ENCODE peak calls at places on chromosome 4, in five cellular contexts. J is cardiac muscle cell, N is NCI-H1417, H is fibroblast of mammary gland, B is activated T-helper 1 cell treated with Interleukin-2 at 50 U/mL for 16 hours. T is an unnamed sample.

GRCh38 chr4:145808021-145808650 is 128.2 kb downstream of the C4orf51 start:
- DNase-seq in J (peak; percentile 89), N (peak; percentile 4), H (peak; percentile 96), B (no peak), T (peak; percentile 89)

GRCh38 chr4:4384837-4385236 is 2.1 kb upstream of the NSG1 start:
- DNase-seq in J (peak; percentile 40), N (peak; percentile 18), H (peak; percentile 26), B (no peak), T (peak; percentile 35)

GRCh38 chr4:30717208-30718020 is 2.8 kb upstream of the PCDH7 start:
- DNase-seq in J (peak; percentile 72), N (peak; percentile 69), H (peak; percentile 66), B (no peak), T (peak; percentile 54)

GRCh38 chr4:8588196-8588470 is 4.4 kb upstream of the CPZ start:
- DNase-seq in J (no peak), N (no peak), H (no peak), B (no peak), T (no peak)

GRCh38 chr4:34422472-34422871 is 1821.8 kb downstream of the ARAP2 start:
- DNase-seq in J (peak; percentile 65), N (peak; percentile 62), H (peak; percentile 46), B (no peak), T (peak; percentile 12)

GRCh38 chr4:10926025-10926424 is 241.5 kb upstream of the CLNK start:
- DNase-seq in J (peak; percentile 18), N (peak; percentile 6), H (peak; percentile 48), B (no peak), T (no peak)

GRCh38 chr4:32560306-32560705 is 1840.1 kb downstream of the PCDH7 start:
- DNase-seq in J (peak; percentile 77), N (peak; percentile 9), H (peak; percentile 72), B (no peak), T (peak; percentile 0)

GRCh38 chr4:54784188-54784671 is 126.5 kb downstream of the KIT start:
- DNase-seq in J (peak; percentile 94), N (no peak), H (peak; percentile 89), B (no peak), T (peak; percentile 88)

GRCh38 chr4:143404555-143404954 is 67.9 kb downstream of the GAB1 start:
- DNase-seq in J (no peak), N (no peak), H (no peak), B (no peak), T (no peak)

GRCh38 chr4:109947457-109947856 is 34.8 kb downstream of the EGF start:
- DNase-seq in J (no peak), N (no peak), H (peak; percentile 26), B (no peak), T (no peak)

GRCh38 chr4:120769227-120769626 is 153.3 kb downstream of the PRDM5 start:
- DNase-seq in J (peak; percentile 82), N (no peak), H (peak; percentile 75), B (no peak), T (peak; percentile 91)

GRCh38 chr4:181162266-181163063 is 1080.7 kb upstream of the TENM3 start:
- DNase-seq in J (no peak), N (no peak), H (no peak), B (no peak), T (no peak)

GRCh38 chr4:126827669-126828068 is 805.1 kb upstream of the INTU start:
- DNase-seq in J (no peak), N (no peak), H (no peak), B (no peak), T (no peak)

GRCh38 chr4:4415107-4415805 is 28.4 kb downstream of the NSG1 start:
- DNase-seq in J (no peak), N (no peak), H (no peak), B (no peak), T (no peak)

GRCh38 chr4:140150636-140150885 is 3.4 kb downstream of the MAML3 start:
- DNase-seq in J (no peak), N (no peak), H (no peak), B (peak; percentile 47), T (no peak)

GRCh38 chr4:164012396-164013027 is 518.0 kb downstream of the TMA16 start:
- DNase-seq in J (no peak), N (peak; percentile 80), H (peak; percentile 34), B (no peak), T (no peak)

GRCh38 chr4:87901426-87901825 is 68.7 kb downstream of the MEPE start:
- DNase-seq in J (peak; percentile 8), N (no peak), H (peak; percentile 44), B (no peak), T (peak; percentile 14)

GRCh38 chr4:27366424-27366823 is 505.8 kb downstream of the STIM2 start:
- DNase-seq in J (peak; percentile 65), N (no peak), H (peak; percentile 87), B (no peak), T (peak; percentile 13)

GRCh38 chr4:107034982-107035710 is 967 bp downstream of the DKK2 start:
- DNase-seq in J (peak; percentile 29), N (peak; percentile 4), H (peak; percentile 27), B (no peak), T (peak; percentile 23)

GRCh38 chr4:39565925-39566630 is 38.8 kb upstream of the UGDH start:
- DNase-seq in J (peak; percentile 69), N (no peak), H (peak; percentile 94), B (no peak), T (peak; percentile 88)

GRCh38 chr4:73446336-73446938 is 10.4 kb downstream of the AFP start:
- DNase-seq in J (peak; percentile 63), N (peak; percentile 57), H (peak; percentile 70), B (no peak), T (peak; percentile 48)

GRCh38 chr4:137000432-137000831 is 531.9 kb downstream of the PCDH18 start:
- DNase-seq in J (no peak), N (no peak), H (no peak), B (no peak), T (no peak)

GRCh38 chr4:94208268-94208667 is 603 bp downstream of the SMARCAD1 start:
- DNase-seq in J (no peak), N (no peak), H (no peak), B (no peak), T (peak; percentile 9)

T was measured in fibroblast of villous mesenchyme.